ENCODE peak calls at places on chromosomes 12 and 14, in eight cellular contexts. One of them, this sample, is unnamed.

GRCh38 chr12:96892104-96892503 is 15.0 kb upstream of the NEDD1 start:
- DNase-seq in prostate gland: peak
- DNase-seq in ovary: no peak
- DNase-seq in Calu3: no peak
- DNase-seq in cardiac muscle cell: no peak
- DNase-seq in AG04450: no peak
- DNase-seq in astrocyte of the spinal cord: no peak
- DNase-seq in progenitor cell of endocrine pancreas: no peak
- DNase-seq in this sample: no peak

GRCh38 chr14:81766597-81766996 is 232.9 kb upstream of the SEL1L start:
- DNase-seq in Calu3: no peak
- DNase-seq in AG04450: no peak
- DNase-seq in ovary: no peak
- DNase-seq in cardiac muscle cell: no peak
- DNase-seq in astrocyte of the spinal cord: no peak
- DNase-seq in prostate gland: no peak
- DNase-seq in progenitor cell of endocrine pancreas: no peak
- DNase-seq in this sample: no peak

GRCh38 chr12:25926536-25926935 is 31.9 kb upstream of the RASSF8 start:
- DNase-seq in progenitor cell of endocrine pancreas: no peak
- DNase-seq in Calu3: no peak
- DNase-seq in AG04450: no peak
- DNase-seq in ovary: no peak
- DNase-seq in astrocyte of the spinal cord: no peak
- DNase-seq in cardiac muscle cell: no peak
- DNase-seq in prostate gland: no peak
- DNase-seq in this sample: no peak

GRCh38 chr14:32318087-32318486 is 11.0 kb upstream of the AKAP6 start:
- DNase-seq in cardiac muscle cell: no peak
- DNase-seq in progenitor cell of endocrine pancreas: no peak
- DNase-seq in ovary: no peak
- DNase-seq in astrocyte of the spinal cord: no peak
- DNase-seq in prostate gland: no peak
- DNase-seq in AG04450: no peak
- DNase-seq in Calu3: no peak
- DNase-seq in this sample: no peak

GRCh38 chr12:83826112-83826511 is 1086.5 kb downstream of the SLC6A15 start:
- DNase-seq in Calu3: peak
- DNase-seq in progenitor cell of endocrine pancreas: no peak
- DNase-seq in prostate gland: no peak
- DNase-seq in AG04450: no peak
- DNase-seq in ovary: no peak
- DNase-seq in astrocyte of the spinal cord: peak
- DNase-seq in cardiac muscle cell: peak
- DNase-seq in this sample: peak

GRCh38 chr12:19088576-19088975 is 41.0 kb upstream of the PLEKHA5 start:
- DNase-seq in prostate gland: no peak
- DNase-seq in Calu3: no peak
- DNase-seq in astrocyte of the spinal cord: no peak
- DNase-seq in ovary: no peak
- DNase-seq in progenitor cell of endocrine pancreas: no peak
- DNase-seq in cardiac muscle cell: no peak
- DNase-seq in AG04450: no peak
- DNase-seq in this sample: no peak

GRCh38 chr12:64236549-64236948 is 14.5 kb upstream of the KICS2 start:
- DNase-seq in ovary: no peak
- DNase-seq in Calu3: no peak
- DNase-seq in progenitor cell of endocrine pancreas: no peak
- DNase-seq in astrocyte of the spinal cord: peak
- DNase-seq in cardiac muscle cell: no peak
- DNase-seq in prostate gland: no peak
- DNase-seq in AG04450: no peak
- DNase-seq in this sample: no peak

GRCh38 chr12:57229041-57229633 is 374 bp upstream of the SHMT2 start:
- DNase-seq in Calu3: no peak
- DNase-seq in prostate gland: no peak
- DNase-seq in astrocyte of the spinal cord: peak
- DNase-seq in cardiac muscle cell: no peak
- DNase-seq in progenitor cell of endocrine pancreas: no peak
- DNase-seq in ovary: no peak
- DNase-seq in AG04450: no peak
- DNase-seq in this sample: no peak

GRCh38 chr14:34981743-34982420 is 910 bp upstream of the SRP54 start:
- DNase-seq in Calu3: peak
- DNase-seq in prostate gland: peak
- DNase-seq in ovary: no peak
- DNase-seq in progenitor cell of endocrine pancreas: no peak
- DNase-seq in astrocyte of the spinal cord: no peak
- DNase-seq in cardiac muscle cell: peak
- DNase-seq in AG04450: peak
- DNase-seq in this sample: peak

GRCh38 chr14:104342435-104343293 is 204.3 kb downstream of the KIF26A start:
- DNase-seq in cardiac muscle cell: peak
- DNase-seq in Calu3: no peak
- DNase-seq in progenitor cell of endocrine pancreas: no peak
- DNase-seq in prostate gland: no peak
- DNase-seq in ovary: peak
- DNase-seq in AG04450: no peak
- DNase-seq in astrocyte of the spinal cord: no peak
- DNase-seq in this sample: peak

GRCh38 chr12:22266101-22266500 is 68.4 kb downstream of the ST8SIA1 start:
- DNase-seq in progenitor cell of endocrine pancreas: no peak
- DNase-seq in astrocyte of the spinal cord: no peak
- DNase-seq in cardiac muscle cell: no peak
- DNase-seq in ovary: no peak
- DNase-seq in prostate gland: no peak
- DNase-seq in AG04450: no peak
- DNase-seq in Calu3: no peak
- DNase-seq in this sample: no peak

GRCh38 chr12:75623631-75624118 is 112.3 kb upstream of the KRR1 start:
- DNase-seq in Calu3: peak
- DNase-seq in progenitor cell of endocrine pancreas: no peak
- DNase-seq in AG04450: no peak
- DNase-seq in astrocyte of the spinal cord: peak
- DNase-seq in prostate gland: no peak
- DNase-seq in ovary: no peak
- DNase-seq in cardiac muscle cell: peak
- DNase-seq in this sample: no peak

GRCh38 chr14:36579001-36579555 is 3.3 kb downstream of the NKX2-8 start:
- DNase-seq in AG04450: no peak
- DNase-seq in ovary: no peak
- DNase-seq in cardiac muscle cell: no peak
- DNase-seq in Calu3: no peak
- DNase-seq in prostate gland: no peak
- DNase-seq in progenitor cell of endocrine pancreas: no peak
- DNase-seq in astrocyte of the spinal cord: no peak
- DNase-seq in this sample: no peak

GRCh38 chr14:65231286-65231980 is 129.1 kb upstream of the MAX start:
- DNase-seq in ovary: no peak
- DNase-seq in progenitor cell of endocrine pancreas: no peak
- DNase-seq in prostate gland: peak
- DNase-seq in cardiac muscle cell: no peak
- DNase-seq in astrocyte of the spinal cord: no peak
- DNase-seq in AG04450: no peak
- DNase-seq in Calu3: no peak
- DNase-seq in this sample: no peak

GRCh38 chr12:1217191-1217949 is 226.3 kb downstream of the ERC1 start:
- DNase-seq in ovary: no peak
- DNase-seq in prostate gland: peak
- DNase-seq in astrocyte of the spinal cord: peak
- DNase-seq in progenitor cell of endocrine pancreas: no peak
- DNase-seq in Calu3: peak
- DNase-seq in AG04450: no peak
- DNase-seq in cardiac muscle cell: no peak
- DNase-seq in this sample: peak

GRCh38 chr12:118299791-118300460 is 72.8 kb downstream of the TAOK3 start:
- DNase-seq in AG04450: no peak
- DNase-seq in prostate gland: no peak
- DNase-seq in cardiac muscle cell: no peak
- DNase-seq in ovary: no peak
- DNase-seq in astrocyte of the spinal cord: peak
- DNase-seq in progenitor cell of endocrine pancreas: no peak
- DNase-seq in Calu3: no peak
- DNase-seq in this sample: no peak

GRCh38 chr14:70642313-70643235 is 858 bp downstream of the TTC9 start:
- DNase-seq in ovary: no peak
- DNase-seq in Calu3: peak
- DNase-seq in AG04450: no peak
- DNase-seq in progenitor cell of endocrine pancreas: peak
- DNase-seq in prostate gland: no peak
- DNase-seq in cardiac muscle cell: no peak
- DNase-seq in astrocyte of the spinal cord: no peak
- DNase-seq in this sample: peak

DNA sequence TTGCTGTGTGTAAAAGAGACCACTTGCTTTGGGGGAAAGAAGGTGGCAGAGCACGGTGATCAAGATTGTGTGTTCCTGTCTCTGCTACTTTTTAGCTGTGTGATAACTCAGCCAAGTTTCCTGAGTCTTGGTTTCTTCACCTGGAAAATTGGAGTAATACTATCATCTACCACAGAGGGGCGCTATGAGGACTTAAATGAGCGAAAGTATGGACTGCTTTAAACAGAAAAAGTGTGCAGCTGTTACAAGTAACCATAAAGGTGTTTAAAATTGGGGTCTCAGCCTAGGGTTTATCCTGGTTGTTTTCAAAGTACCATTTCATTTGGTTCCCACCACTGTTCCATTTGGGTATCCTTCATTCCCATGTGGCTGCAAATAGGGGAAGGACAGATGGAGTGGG is 65.9 kb upstream of the WSCD2 start:
- DNase-seq in progenitor cell of endocrine pancreas: no peak
- DNase-seq in AG04450: no peak
- DNase-seq in prostate gland: no peak
- DNase-seq in ovary: no peak
- DNase-seq in astrocyte of the spinal cord: peak
- DNase-seq in Calu3: no peak
- DNase-seq in cardiac muscle cell: peak
- DNase-seq in this sample: no peak
- TF ChIP-seq CTCF in progenitor cell of endocrine pancreas: peak
- TF ChIP-seq CTCF in AG04450: peak
- TF ChIP-seq CTCF in prostate gland: peak
- TF ChIP-seq CTCF in ovary: no peak
- TF ChIP-seq CTCF in astrocyte of the spinal cord: peak
- TF ChIP-seq CTCF in Calu3: peak
- TF ChIP-seq CTCF in cardiac muscle cell: peak
- TF ChIP-seq CTCF in this sample: peak

GRCh38 chr14:22226381-22226780 is 362.6 kb downstream of the DAD1 start:
- DNase-seq in Calu3: peak
- DNase-seq in AG04450: no peak
- DNase-seq in prostate gland: no peak
- DNase-seq in progenitor cell of endocrine pancreas: no peak
- DNase-seq in astrocyte of the spinal cord: no peak
- DNase-seq in ovary: no peak
- DNase-seq in cardiac muscle cell: no peak
- DNase-seq in this sample: no peak

GRCh38 chr14:22218729-22219128 is 370.3 kb downstream of the DAD1 start:
- DNase-seq in progenitor cell of endocrine pancreas: no peak
- DNase-seq in AG04450: no peak
- DNase-seq in astrocyte of the spinal cord: no peak
- DNase-seq in cardiac muscle cell: no peak
- DNase-seq in Calu3: no peak
- DNase-seq in prostate gland: no peak
- DNase-seq in ovary: no peak
- DNase-seq in this sample: no peak

GRCh38 chr14:22221508-22221907 is 367.5 kb downstream of the DAD1 start:
- DNase-seq in astrocyte of the spinal cord: peak
- DNase-seq in ovary: no peak
- DNase-seq in AG04450: no peak
- DNase-seq in cardiac muscle cell: no peak
- DNase-seq in Calu3: peak
- DNase-seq in progenitor cell of endocrine pancreas: no peak
- DNase-seq in prostate gland: no peak
- DNase-seq in this sample: no peak

GRCh38 chr14:22225526-22226133 is 363.4 kb downstream of the DAD1 start:
- DNase-seq in progenitor cell of endocrine pancreas: no peak
- DNase-seq in astrocyte of the spinal cord: peak
- DNase-seq in prostate gland: no peak
- DNase-seq in ovary: no peak
- DNase-seq in AG04450: peak
- DNase-seq in Calu3: no peak
- DNase-seq in cardiac muscle cell: no peak
- DNase-seq in this sample: no peak

DNA sequence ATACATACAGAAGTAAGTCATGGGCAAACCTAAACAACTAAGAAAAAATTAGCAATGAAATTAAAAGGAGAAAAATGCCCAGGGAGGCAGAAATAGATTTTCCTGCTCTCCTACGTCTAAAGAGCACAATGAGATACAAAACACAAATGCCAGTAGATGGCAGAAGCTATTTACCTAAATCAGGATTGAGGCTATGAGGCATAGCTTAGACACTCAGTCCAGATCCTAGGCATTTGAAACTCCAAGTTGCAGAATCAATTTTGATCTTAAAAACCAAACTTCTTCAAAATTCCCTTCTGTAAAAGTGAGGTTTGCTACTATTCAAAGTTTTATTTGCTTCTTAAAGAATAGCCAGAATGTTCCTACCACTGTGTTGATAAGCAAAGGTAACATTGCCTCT is 368.6 kb downstream of the DAD1 start:
- DNase-seq in AG04450: peak
- DNase-seq in Calu3: no peak
- DNase-seq in astrocyte of the spinal cord: peak
- DNase-seq in ovary: no peak
- DNase-seq in progenitor cell of endocrine pancreas: no peak
- DNase-seq in prostate gland: no peak
- DNase-seq in cardiac muscle cell: no peak
- DNase-seq in this sample: no peak
- TF ChIP-seq CTCF in AG04450: peak
- TF ChIP-seq CTCF in Calu3: no peak
- TF ChIP-seq CTCF in astrocyte of the spinal cord: peak
- TF ChIP-seq CTCF in ovary: no peak
- TF ChIP-seq CTCF in progenitor cell of endocrine pancreas: no peak
- TF ChIP-seq CTCF in prostate gland: no peak
- TF ChIP-seq CTCF in cardiac muscle cell: no peak
- TF ChIP-seq CTCF in this sample: no peak

GRCh38 chr14:75711134-75711795 is 50.2 kb downstream of the TTLL5 start:
- DNase-seq in progenitor cell of endocrine pancreas: peak
- DNase-seq in Calu3: peak
- DNase-seq in prostate gland: peak
- DNase-seq in astrocyte of the spinal cord: peak
- DNase-seq in ovary: no peak
- DNase-seq in cardiac muscle cell: peak
- DNase-seq in AG04450: peak
- DNase-seq in this sample: peak
- TF ChIP-seq CTCF in progenitor cell of endocrine pancreas: peak
- TF ChIP-seq CTCF in Calu3: peak
- TF ChIP-seq CTCF in prostate gland: peak
- TF ChIP-seq CTCF in astrocyte of the spinal cord: peak
- TF ChIP-seq CTCF in ovary: no peak
- TF ChIP-seq CTCF in cardiac muscle cell: peak
- TF ChIP-seq CTCF in AG04450: peak
- TF ChIP-seq CTCF in this sample: peak

DNA sequence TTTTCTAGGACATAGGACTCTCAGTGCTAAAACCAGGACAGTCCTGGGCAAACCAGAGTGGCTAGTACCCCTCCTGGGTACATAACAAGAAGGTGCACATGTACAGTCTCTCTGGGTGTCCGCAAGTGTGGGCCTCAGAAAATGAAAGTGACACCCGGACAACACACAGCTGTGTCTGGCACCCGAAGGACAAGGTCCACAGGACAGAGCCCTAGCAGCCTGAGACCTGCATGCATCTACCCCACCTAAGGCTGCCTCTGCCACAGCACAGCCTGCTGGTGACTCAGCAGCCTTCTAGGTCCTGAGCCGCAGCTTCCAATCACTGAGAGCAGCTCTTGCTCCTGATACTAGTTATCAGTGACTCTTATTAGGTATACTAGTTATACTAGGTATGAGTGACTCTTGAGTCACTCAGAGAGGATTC is 784.1 kb upstream of the TBX3 start:
- DNase-seq in astrocyte of the spinal cord: no peak
- DNase-seq in prostate gland: no peak
- DNase-seq in AG04450: no peak
- DNase-seq in progenitor cell of endocrine pancreas: no peak
- DNase-seq in ovary: no peak
- DNase-seq in Calu3: no peak
- DNase-seq in cardiac muscle cell: no peak
- DNase-seq in this sample: no peak
- TF ChIP-seq CTCF in astrocyte of the spinal cord: peak
- TF ChIP-seq CTCF in prostate gland: peak
- TF ChIP-seq CTCF in AG04450: peak
- TF ChIP-seq CTCF in progenitor cell of endocrine pancreas: peak
- TF ChIP-seq CTCF in ovary: no peak
- TF ChIP-seq CTCF in Calu3: no peak
- TF ChIP-seq CTCF in cardiac muscle cell: peak
- TF ChIP-seq CTCF in this sample: no peak

This sample was measured in nephron progenitor cell.